ENCODE peak calls at places on chromosome 1, in four cellular contexts. Z, M, T and W are unnamed samples.

GRCh38 chr1:28416509-28417194 is 47.1 kb downstream of the PHACTR4 start:
- DNase-seq in T (no peak), M (peak; percentile 51), Z (no peak), W (no peak)

GRCh38 chr1:50333595-50333974 is 89.7 kb downstream of the DMRTA2 start:
- DNase-seq in T (no peak), Z (peak; percentile 53), M (no peak), W (peak; percentile 11)

GRCh38 chr1:198449281-198449680 is 91.2 kb downstream of the ATP6V1G3 start:
- DNase-seq in T (no peak), M (peak; percentile 88), Z (no peak), W (no peak)

GRCh38 chr1:11598461-11598860 is 55.8 kb downstream of the FBXO2 start:
- DNase-seq in T (no peak), Z (no peak), M (peak; percentile 67), W (no peak)

GRCh38 chr1:28359592-28360239 is 9.8 kb upstream of the PHACTR4 start:
- DNase-seq in Z (peak; percentile 71), M (peak; percentile 59), T (peak; percentile 64), W (peak; percentile 48)

GRCh38 chr1:52637946-52638345 is 5.0 kb downstream of the SHISAL2A start:
- DNase-seq in T (no peak), M (no peak), Z (no peak), W (no peak)

GRCh38 chr1:24301395-24302175 is 17.6 kb upstream of the GRHL3 start:
- DNase-seq in Z (no peak), M (peak; percentile 26), T (no peak), W (no peak)

GRCh38 chr1:220818421-220819173 is 31.9 kb downstream of the MTARC1 start:
- DNase-seq in T (no peak), Z (no peak), M (no peak), W (no peak)

GRCh38 chr1:164787834-164788231 is 228.8 kb downstream of the PBX1 start:
- DNase-seq in Z (no peak), M (peak; percentile 68), T (no peak), W (no peak)

GRCh38 chr1:109783436-109783835 is 19.7 kb upstream of the EPS8L3 start:
- DNase-seq in Z (no peak), M (peak; percentile 89), T (no peak), W (no peak)

GRCh38 chr1:25041869-25042268 is 111.8 kb upstream of the RUNX3 start:
- DNase-seq in T (no peak), M (no peak), Z (no peak), W (no peak)